ENCODE peak calls at places on chromosome 14, in six cellular contexts. N, O, A, E, F and M are unnamed samples.
A peak's percentile ranks its signal among the peaks of the same experiment; 100 is the strongest.

GRCh38 chr14:101151930-101152310 is 248.4 kb upstream of the RTL1 start:
- DNase-seq in N (no peak), A (no peak), O (no peak), E (no peak), F (no peak), M (no peak)

GRCh38 chr14:35236806-35237205 is 55.4 kb upstream of the PSMA6 start:
- DNase-seq in A (no peak), F (no peak), E (no peak), O (no peak), N (no peak), M (no peak)

GRCh38 chr14:104423715-104424405 is 155.7 kb upstream of the C14orf180 start:
- DNase-seq in O (no peak), A (no peak), N (no peak), F (no peak), E (no peak), M (no peak)

GRCh38 chr14:33026850-33027420 is 88.3 kb downstream of the NPAS3 start:
- DNase-seq in O (no peak), F (no peak), A (no peak), E (no peak), N (no peak), M (no peak)

GRCh38 chr14:100045687-100046344 is 19.4 kb upstream of the EVL start:
- DNase-seq in O (no peak), A (no peak), E (no peak), F (no peak), N (no peak), M (peak; percentile 59)

GRCh38 chr14:42556551-42556950 is 949.9 kb downstream of the LRFN5 start:
- DNase-seq in E (peak; percentile 6), O (no peak), F (no peak), A (no peak), N (no peak), M (no peak)

GRCh38 chr14:100066984-100067383 is 1.8 kb downstream of the EVL start:
- DNase-seq in F (no peak), N (no peak), E (no peak), O (no peak), A (no peak), M (no peak)

GRCh38 chr14:66009104-66009503 is 477.1 kb upstream of the CCDC196 start:
- DNase-seq in O (no peak), F (peak; percentile 11), N (no peak), A (peak; percentile 12), E (peak; percentile 91), M (peak; percentile 88)

GRCh38 chr14:104460920-104461651 is 118.5 kb upstream of the C14orf180 start:
- DNase-seq in E (no peak), A (no peak), O (no peak), F (peak; percentile 48), N (peak; percentile 73), M (no peak)

GRCh38 chr14:104107611-104108569 is 22.4 kb downstream of the ASPG start:
- DNase-seq in N (peak; percentile 37), O (no peak), E (no peak), A (no peak), F (no peak), M (peak; percentile 9)

GRCh38 chr14:25622752-25623151 is 572.8 kb upstream of the STXBP6 start:
- DNase-seq in O (no peak), F (no peak), A (no peak), E (no peak), N (no peak), M (no peak)

GRCh38 chr14:81406863-81407262 is 6.7 kb upstream of the STON2 start:
- DNase-seq in N (no peak), E (no peak), O (no peak), F (no peak), A (peak; percentile 1), M (no peak)

DNA sequence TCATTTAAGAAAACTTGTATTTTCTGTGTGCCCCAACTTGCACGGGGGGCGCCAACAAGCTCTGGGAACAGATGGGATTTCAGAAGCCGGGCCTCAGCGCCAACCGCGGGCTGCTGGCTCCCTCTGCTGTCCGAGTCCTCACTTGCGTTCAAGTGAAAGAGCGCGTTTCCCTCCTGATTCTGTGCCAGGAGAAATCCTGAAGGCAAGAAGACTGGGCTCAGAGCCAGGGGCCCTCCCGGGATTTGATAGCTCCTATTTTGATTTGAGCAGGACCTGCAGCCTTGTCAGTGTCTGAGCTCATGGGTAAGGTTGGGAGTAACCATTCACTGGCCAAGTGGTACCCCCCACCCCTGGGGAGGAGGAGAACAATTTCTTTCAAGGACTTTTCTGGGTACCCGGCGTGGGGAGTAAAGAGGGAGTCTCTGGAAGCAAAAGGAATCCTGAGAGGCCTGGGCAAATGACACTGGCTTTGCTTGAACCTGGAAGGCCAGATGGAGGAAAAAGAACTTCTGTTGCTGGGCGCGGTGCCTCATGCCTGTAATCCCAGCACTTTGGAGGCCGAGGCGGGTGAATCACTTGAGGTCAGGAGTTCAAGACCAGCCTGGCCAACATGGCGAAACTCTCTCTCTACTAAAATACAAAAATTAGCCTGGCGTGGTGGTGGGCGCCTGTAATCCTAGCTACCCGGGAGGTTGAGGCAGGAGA is 179.0 kb upstream of the RGS6 start:
- DNase-seq in E (peak; percentile 79), O (peak; percentile 81), F (peak; percentile 72), N (peak; percentile 90), A (peak; percentile 85), M (peak; percentile 64)
- H4K91ac ChIP-seq in E (no peak overlapping the region), O (no peak overlapping the region), F (no peak overlapping the region), N (no peak overlapping the region), A (peak overlapping the region; percentile 53), M (no peak overlapping the region)

DNA sequence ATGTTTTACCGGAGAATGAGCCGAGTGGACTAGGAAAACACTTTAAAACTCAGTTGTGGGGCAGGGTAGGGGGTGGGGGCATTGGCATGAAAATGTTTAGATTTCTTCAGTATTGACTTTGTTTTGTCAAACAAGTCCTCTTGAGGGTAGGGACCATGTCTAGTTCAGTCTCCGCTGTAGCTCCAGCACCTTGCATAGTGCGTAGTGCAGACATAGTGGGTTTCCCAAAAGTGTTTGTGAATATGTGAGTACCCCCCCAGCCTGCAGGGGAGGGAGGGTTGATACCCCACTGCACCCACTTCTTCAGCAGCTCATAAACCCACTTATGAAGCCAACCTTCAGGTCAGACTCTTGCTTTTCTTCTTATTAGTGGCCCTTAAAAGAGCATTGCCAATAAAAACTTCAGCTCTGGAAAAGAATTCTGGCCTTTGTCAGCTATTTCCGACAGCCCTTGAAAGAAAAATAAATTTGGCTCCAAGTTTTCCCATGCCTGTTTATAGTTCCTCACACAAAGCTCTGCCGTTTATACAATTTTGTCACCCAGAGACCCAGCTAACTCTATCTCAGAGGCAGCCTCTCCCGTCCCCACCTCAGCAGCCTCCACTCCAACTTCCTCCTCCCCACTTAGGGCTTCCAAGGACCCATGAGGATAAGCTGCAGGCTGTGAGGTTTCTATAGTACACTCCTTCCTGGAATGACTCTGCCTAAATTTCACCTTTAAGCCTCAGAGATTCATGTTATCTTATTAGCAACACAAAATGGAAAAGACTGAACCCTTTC is 71.6 kb downstream of the TTC9 start:
- DNase-seq in N (no peak), E (no peak), F (no peak), O (no peak), A (no peak), M (no peak)
- H3K27ac ChIP-seq in N (peak overlapping the region; percentile 29), E (no peak overlapping the region), F (no peak overlapping the region), O (peak overlapping the region; percentile 6), A (no peak overlapping the region), M (no peak overlapping the region)

DNA sequence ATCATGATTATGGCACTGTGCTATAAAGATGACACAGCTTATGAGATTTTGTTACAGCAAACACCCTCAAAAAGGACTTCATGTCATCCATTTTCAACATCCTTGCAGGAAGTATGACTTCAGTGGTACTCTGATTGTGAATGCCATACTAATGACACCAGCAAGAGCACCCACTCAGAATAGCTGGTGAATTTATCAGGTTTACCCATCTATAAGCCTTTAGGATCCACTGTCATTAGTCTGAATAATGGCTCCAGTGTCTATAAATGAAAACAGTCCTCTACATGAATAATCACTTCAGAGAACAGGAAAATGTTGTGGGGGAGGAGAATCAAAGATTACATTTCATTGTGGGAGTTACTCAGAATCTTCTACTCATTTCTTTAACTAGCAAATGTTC is 615.2 kb downstream of the RPS29 start:
- DNase-seq in O (no peak), A (peak; percentile 34), E (peak; percentile 47), N (no peak), F (no peak), M (no peak)
- H4K91ac ChIP-seq in O (no peak overlapping the region), A (no peak overlapping the region), E (no peak overlapping the region), N (no peak overlapping the region), F (no peak overlapping the region), M (no peak overlapping the region)

DNA sequence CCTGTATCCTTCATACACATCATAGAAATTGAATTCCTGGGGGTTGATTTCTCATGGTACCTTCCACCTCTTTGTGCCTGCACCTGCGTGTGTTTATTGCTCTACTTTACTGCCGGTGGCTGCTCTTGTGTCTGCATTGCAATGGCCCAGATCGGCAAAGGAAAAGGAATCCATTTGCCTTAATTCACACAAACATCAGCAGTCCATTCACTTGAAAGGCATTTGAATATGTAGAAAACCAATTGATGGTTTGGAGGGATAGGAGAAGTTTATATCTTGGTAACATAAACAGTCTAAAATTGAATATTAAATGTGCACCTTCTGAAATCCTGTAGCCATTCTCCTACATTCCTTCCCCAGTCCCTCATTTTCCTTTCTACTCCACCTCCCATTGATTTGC is 74.0 kb downstream of the SNAPC1 start:
- DNase-seq in A (peak; percentile 64), O (no peak), E (no peak), N (no peak), F (no peak), M (no peak)
- H3K27ac ChIP-seq in A (no peak overlapping the region), O (no peak overlapping the region), E (no peak overlapping the region), N (no peak overlapping the region), F (no peak overlapping the region), M (no peak overlapping the region)

GRCh38 chr14:91283666-91284065 is 39.2 kb upstream of the GPR68 start:
- DNase-seq in E (no peak), A (peak; percentile 1), F (no peak), N (no peak), O (no peak), M (no peak)
- H4K91ac ChIP-seq in E (peak overlapping the region; percentile 1), A (peak overlapping the region; percentile 85), F (no peak overlapping the region), N (no peak overlapping the region), O (no peak overlapping the region), M (peak overlapping the region; percentile 82)